ENCODE peak calls at places on chromosome 21, in seven cellular contexts. One of them, this sample, is unnamed.

GRCh38 chr21:42862774-42863503 is 16.4 kb downstream of the WDR4 start:
- DNase-seq in stomach: peak
- DNase-seq in A549: peak
- DNase-seq in transverse colon: peak
- DNase-seq in SK-N-SH: peak
- DNase-seq in GM12878: no peak
- DNase-seq in K562: no peak
- DNase-seq in this sample: peak

GRCh38 chr21:42526379-42526727 is 12.7 kb downstream of the SLC37A1 start:
- DNase-seq in transverse colon: peak
- DNase-seq in SK-N-SH: no peak
- DNase-seq in stomach: peak
- DNase-seq in GM12878: no peak
- DNase-seq in K562: no peak
- DNase-seq in A549: no peak
- DNase-seq in this sample: no peak

GRCh38 chr21:46060596-46061061 is 37.3 kb upstream of the COL6A2 start:
- DNase-seq in SK-N-SH: no peak
- DNase-seq in A549: peak
- DNase-seq in GM12878: no peak
- DNase-seq in transverse colon: peak
- DNase-seq in stomach: peak
- DNase-seq in K562: no peak
- DNase-seq in this sample: peak

GRCh38 chr21:42232176-42232825 is 13.4 kb downstream of the ABCG1 start:
- DNase-seq in transverse colon: no peak
- DNase-seq in SK-N-SH: no peak
- DNase-seq in stomach: no peak
- DNase-seq in GM12878: no peak
- DNase-seq in K562: no peak
- DNase-seq in A549: no peak
- DNase-seq in this sample: no peak

GRCh38 chr21:16423921-16424320 is 694.1 kb downstream of the USP25 start:
- DNase-seq in transverse colon: no peak
- DNase-seq in SK-N-SH: no peak
- DNase-seq in K562: no peak
- DNase-seq in stomach: no peak
- DNase-seq in GM12878: no peak
- DNase-seq in A549: no peak
- DNase-seq in this sample: no peak

GRCh38 chr21:42456457-42456856 is 39.6 kb downstream of the RSPH1 start:
- DNase-seq in transverse colon: peak
- DNase-seq in SK-N-SH: no peak
- DNase-seq in stomach: no peak
- DNase-seq in A549: no peak
- DNase-seq in K562: no peak
- DNase-seq in GM12878: no peak
- DNase-seq in this sample: no peak

GRCh38 chr21:42062543-42063022 is 8.5 kb upstream of the UMODL1 start:
- DNase-seq in GM12878: peak
- DNase-seq in transverse colon: peak
- DNase-seq in stomach: peak
- DNase-seq in A549: no peak
- DNase-seq in K562: no peak
- DNase-seq in SK-N-SH: no peak
- DNase-seq in this sample: no peak

GRCh38 chr21:27756191-27756590 is 789.3 kb upstream of the ADAMTS5 start:
- DNase-seq in stomach: no peak
- DNase-seq in GM12878: no peak
- DNase-seq in A549: no peak
- DNase-seq in SK-N-SH: no peak
- DNase-seq in K562: no peak
- DNase-seq in transverse colon: no peak
- DNase-seq in this sample: no peak

GRCh38 chr21:32248616-32249550 is 30.0 kb downstream of the MIS18A start:
- DNase-seq in SK-N-SH: no peak
- DNase-seq in stomach: no peak
- DNase-seq in A549: no peak
- DNase-seq in GM12878: no peak
- DNase-seq in K562: no peak
- DNase-seq in transverse colon: no peak
- DNase-seq in this sample: no peak

GRCh38 chr21:45887121-45887611 is 94.4 kb upstream of the COL6A1 start:
- DNase-seq in GM12878: no peak
- DNase-seq in A549: no peak
- DNase-seq in transverse colon: no peak
- DNase-seq in stomach: no peak
- DNase-seq in K562: no peak
- DNase-seq in SK-N-SH: peak
- DNase-seq in this sample: peak

GRCh38 chr21:18220498-18220897 is 24.1 kb upstream of the CHODL start:
- DNase-seq in GM12878: no peak
- DNase-seq in K562: no peak
- DNase-seq in stomach: no peak
- DNase-seq in A549: no peak
- DNase-seq in SK-N-SH: no peak
- DNase-seq in transverse colon: no peak
- DNase-seq in this sample: no peak

GRCh38 chr21:18218331-18218730 is 26.3 kb upstream of the CHODL start:
- DNase-seq in K562: no peak
- DNase-seq in transverse colon: no peak
- DNase-seq in SK-N-SH: no peak
- DNase-seq in A549: no peak
- DNase-seq in GM12878: no peak
- DNase-seq in stomach: no peak
- DNase-seq in this sample: no peak

GRCh38 chr21:18228060-18228739 is 16.4 kb upstream of the CHODL start:
- DNase-seq in A549: no peak
- DNase-seq in stomach: no peak
- DNase-seq in GM12878: no peak
- DNase-seq in SK-N-SH: no peak
- DNase-seq in transverse colon: no peak
- DNase-seq in K562: no peak
- DNase-seq in this sample: no peak

DNA sequence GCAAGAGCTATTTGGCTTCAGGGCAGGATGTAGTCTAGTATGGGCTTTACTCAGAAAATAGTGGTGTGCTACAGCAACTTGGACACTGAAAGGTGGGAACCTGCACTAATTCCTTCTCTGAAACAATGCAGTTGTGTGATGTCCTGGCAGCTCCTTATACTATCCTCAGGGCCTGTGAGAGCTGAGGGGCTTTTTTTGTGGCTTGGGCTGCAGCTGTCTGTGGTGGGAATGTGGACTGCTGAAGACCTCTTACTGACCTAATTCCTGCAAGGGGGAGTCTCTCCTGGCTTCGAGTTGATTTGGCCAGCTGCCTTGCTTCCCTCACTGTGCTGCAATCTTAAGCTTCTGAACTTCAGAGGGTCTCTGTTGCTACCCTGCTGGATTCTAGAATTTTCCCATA is 22.3 kb upstream of the CHODL start:
- DNase-seq in SK-N-SH: no peak
- DNase-seq in GM12878: no peak
- DNase-seq in transverse colon: no peak
- DNase-seq in K562: no peak
- DNase-seq in stomach: no peak
- DNase-seq in A549: no peak
- DNase-seq in this sample: no peak
- H3K4me3 ChIP-seq in SK-N-SH: no peak
- H3K4me3 ChIP-seq in GM12878: no peak
- H3K4me3 ChIP-seq in transverse colon: no peak
- H3K4me3 ChIP-seq in K562: no peak
- H3K4me3 ChIP-seq in stomach: no peak
- H3K4me3 ChIP-seq in A549: no peak
- H3K4me3 ChIP-seq in this sample: no peak

DNA sequence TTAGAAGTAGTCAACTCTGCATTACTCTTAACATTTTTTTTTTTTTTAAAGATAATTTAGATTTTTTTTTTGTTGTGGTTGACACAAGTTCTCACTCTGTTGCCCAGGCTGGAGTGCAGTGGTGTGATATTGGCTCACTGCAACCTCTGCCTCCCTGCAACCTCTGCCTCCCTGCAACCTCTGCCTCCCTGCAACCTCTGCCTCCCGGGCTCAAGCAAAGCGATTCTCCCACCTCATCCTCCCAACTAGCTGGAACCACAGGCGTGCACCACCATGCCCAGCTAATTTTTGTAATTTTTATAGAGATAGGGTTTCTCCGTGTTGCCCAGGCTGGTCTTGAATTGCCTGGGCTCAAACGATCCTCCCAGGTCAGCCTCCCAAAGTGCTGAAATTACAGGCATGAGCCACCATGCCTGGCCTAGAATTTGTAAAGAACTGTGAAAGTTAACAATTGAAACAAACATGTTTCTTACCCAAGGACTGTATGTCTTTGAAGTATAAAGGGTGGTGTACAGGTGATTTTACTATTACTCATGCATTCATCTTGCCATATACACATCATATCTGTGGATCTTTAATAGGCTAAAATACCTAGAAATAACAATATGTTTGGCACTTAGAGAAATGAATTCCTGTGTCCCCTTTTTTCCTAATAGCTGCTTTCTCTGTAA is 114.7 kb downstream of the ATP5PO start:
- DNase-seq in transverse colon: no peak
- DNase-seq in K562: no peak
- DNase-seq in SK-N-SH: no peak
- DNase-seq in stomach: no peak
- DNase-seq in A549: no peak
- DNase-seq in GM12878: no peak
- DNase-seq in this sample: no peak
- H3K27ac ChIP-seq in transverse colon: no peak
- H3K27ac ChIP-seq in K562: no peak
- H3K27ac ChIP-seq in SK-N-SH: no peak
- H3K27ac ChIP-seq in stomach: no peak
- H3K27ac ChIP-seq in A549: no peak
- H3K27ac ChIP-seq in GM12878: no peak
- H3K27ac ChIP-seq in this sample: no peak

GRCh38 chr21:18253809-18254208 is 9.2 kb downstream of the CHODL start:
- DNase-seq in stomach: no peak
- DNase-seq in transverse colon: no peak
- DNase-seq in A549: no peak
- DNase-seq in K562: no peak
- DNase-seq in SK-N-SH: no peak
- DNase-seq in GM12878: no peak
- DNase-seq in this sample: no peak
- TF ChIP-seq EP300 in stomach: no peak
- TF ChIP-seq EP300 in transverse colon: no peak
- TF ChIP-seq EP300 in A549: no peak
- TF ChIP-seq EP300 in K562: no peak
- TF ChIP-seq EP300 in SK-N-SH: no peak
- TF ChIP-seq EP300 in GM12878: no peak
- TF ChIP-seq EP300 in this sample: no peak

DNA sequence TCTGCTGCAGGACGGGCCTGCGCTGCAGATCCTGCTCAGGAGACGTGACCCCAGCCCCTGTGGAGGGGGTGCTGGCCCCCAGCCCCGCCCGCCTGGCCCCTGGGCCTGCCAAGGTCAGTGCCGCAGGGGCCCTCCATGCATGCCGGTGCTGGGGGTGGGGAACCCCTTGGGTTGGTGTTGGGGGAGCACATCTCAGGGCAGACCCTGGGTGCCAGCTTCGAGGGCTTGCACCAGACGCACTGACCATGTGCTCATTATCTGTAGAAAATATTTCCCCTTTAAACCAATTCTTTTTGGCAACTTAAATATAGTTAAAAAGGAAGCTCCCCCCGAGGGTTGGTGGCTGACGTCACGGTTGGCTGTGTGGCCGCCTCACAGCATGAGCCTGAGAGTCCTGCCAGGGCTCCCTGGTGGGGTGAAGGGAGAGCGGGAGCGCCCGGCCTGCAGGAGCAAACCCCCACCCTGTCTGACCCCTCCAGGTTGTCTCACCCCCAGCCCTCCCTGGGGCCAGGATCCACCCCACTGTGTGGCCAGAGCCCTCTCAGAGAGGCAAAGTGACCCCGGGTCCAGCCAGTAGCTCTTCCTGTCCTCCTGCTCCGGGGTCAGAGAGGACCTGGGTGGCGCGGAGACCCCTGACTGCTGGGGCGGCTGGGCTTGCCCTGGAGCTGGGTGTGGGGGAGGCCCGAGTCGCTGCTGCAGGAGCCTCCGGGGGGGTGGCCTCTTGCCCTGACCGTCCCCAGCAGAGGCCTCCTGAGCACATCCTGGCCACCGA is 5.3 kb upstream of the PFKL start:
- DNase-seq in transverse colon: peak
- DNase-seq in A549: no peak
- DNase-seq in SK-N-SH: no peak
- DNase-seq in K562: no peak
- DNase-seq in stomach: peak
- DNase-seq in GM12878: no peak
- DNase-seq in this sample: peak
- H3K4me3 ChIP-seq in transverse colon: no peak
- H3K4me3 ChIP-seq in A549: no peak
- H3K4me3 ChIP-seq in SK-N-SH: no peak
- H3K4me3 ChIP-seq in K562: no peak
- H3K4me3 ChIP-seq in stomach: no peak
- H3K4me3 ChIP-seq in GM12878: no peak
- H3K4me3 ChIP-seq in this sample: no peak

GRCh38 chr21:34075760-34076159 is 2.4 kb downstream of the MRPS6 start:
- DNase-seq in stomach: no peak
- DNase-seq in GM12878: no peak
- DNase-seq in K562: no peak
- DNase-seq in A549: no peak
- DNase-seq in transverse colon: no peak
- DNase-seq in SK-N-SH: no peak
- DNase-seq in this sample: no peak
- H3K27ac ChIP-seq in stomach: peak
- H3K27ac ChIP-seq in GM12878: peak
- H3K27ac ChIP-seq in K562: no peak
- H3K27ac ChIP-seq in A549: no peak
- H3K27ac ChIP-seq in transverse colon: peak
- H3K27ac ChIP-seq in SK-N-SH: no peak
- H3K27ac ChIP-seq in this sample: no peak

This sample was measured in ovary.